ENCODE peak calls at places on chromosomes 16 and 17, in nine cellular contexts. M, V, F, C, K, U, Z, E and T are unnamed samples.

GRCh38 chr16:82784567-82784956 is 157.8 kb downstream of the CDH13 start:
- ATAC-seq in M (no peak), V (no peak), F (no peak), C (no peak), K (no peak), U (no peak), Z (no peak), E (no peak), T (no peak)

GRCh38 chr16:82634955-82635610 is 8.3 kb downstream of the CDH13 start:
- ATAC-seq in M (no peak), V (no peak), F (no peak), C (no peak), K (no peak), U (no peak), Z (no peak), E (no peak), T (no peak)

GRCh38 chr16:57479422-57480126 is 6.7 kb downstream of the DOK4 start:
- ATAC-seq in M (peak), V (peak), F (peak), C (no peak), K (peak), U (no peak), Z (peak), E (peak), T (peak)

GRCh38 chr16:66511615-66512500 is 38.1 kb downstream of the TK2 start:
- ATAC-seq in M (peak), V (no peak), F (peak), C (peak), K (peak), U (peak), Z (peak), E (peak), T (peak)

GRCh38 chr17:45311762-45312476 is 4.9 kb downstream of the MAP3K14 start:
- ATAC-seq in M (peak), V (peak), F (peak), C (peak), K (peak), U (no peak), Z (peak), E (no peak), T (no peak)

GRCh38 chr16:88927661-88928060 is 49.3 kb downstream of the CBFA2T3 start:
- ATAC-seq in M (no peak), V (no peak), F (no peak), C (no peak), K (no peak), U (no peak), Z (no peak), E (no peak), T (no peak)

GRCh38 chr16:80033783-80034468 is 433.4 kb upstream of the MAF start:
- ATAC-seq in M (no peak), V (no peak), F (no peak), C (no peak), K (no peak), U (no peak), Z (no peak), E (no peak), T (no peak)

GRCh38 chr16:22318690-22319358 is 21.6 kb downstream of the POLR3E start:
- ATAC-seq in M (peak), V (no peak), F (no peak), C (no peak), K (peak), U (peak), Z (peak), E (peak), T (no peak)

GRCh38 chr16:72877374-72878028 is 170.4 kb downstream of the ZFHX3 start:
- ATAC-seq in M (peak), V (peak), F (peak), C (peak), K (peak), U (peak), Z (peak), E (peak), T (peak)

GRCh38 chr17:78120971-78121800 is 7.4 kb downstream of the TMC6 start:
- ATAC-seq in M (no peak), V (no peak), F (no peak), C (no peak), K (no peak), U (no peak), Z (no peak), E (no peak), T (no peak)

GRCh38 chr17:45852535-45853297 is 8.0 kb downstream of the SPPL2C start:
- ATAC-seq in M (peak), V (peak), F (no peak), C (no peak), K (peak), U (peak), Z (peak), E (peak), T (no peak)

GRCh38 chr17:8953152-8953885 is 12.2 kb downstream of the PIK3R5 start:
- ATAC-seq in M (no peak), V (no peak), F (no peak), C (no peak), K (peak), U (no peak), Z (no peak), E (no peak), T (no peak)

GRCh38 chr16:983044-984030 is 1.8 kb downstream of the SOX8 start:
- ATAC-seq in M (peak), V (no peak), F (no peak), C (no peak), K (no peak), U (no peak), Z (no peak), E (no peak), T (no peak)

GRCh38 chr16:23709536-23709935 is 3.5 kb downstream of the ERN2 start:
- ATAC-seq in M (no peak), V (no peak), F (no peak), C (no peak), K (no peak), U (no peak), Z (no peak), E (no peak), T (no peak)

GRCh38 chr16:23710008-23710407 is 3.0 kb downstream of the ERN2 start:
- ATAC-seq in M (no peak), V (no peak), F (no peak), C (no peak), K (no peak), U (peak), Z (peak), E (no peak), T (no peak)

GRCh38 chr16:23711785-23712184 is 1.2 kb downstream of the ERN2 start:
- ATAC-seq in M (no peak), V (no peak), F (no peak), C (no peak), K (no peak), U (no peak), Z (no peak), E (no peak), T (no peak)

GRCh38 chr16:23710504-23710903 is 2.5 kb downstream of the ERN2 start:
- ATAC-seq in M (no peak), V (no peak), F (no peak), C (no peak), K (no peak), U (no peak), Z (no peak), E (no peak), T (no peak)

GRCh38 chr16:23712976-23713375 is at the start of gene ERN2:
- ATAC-seq in M (no peak), V (no peak), F (no peak), C (no peak), K (no peak), U (peak), Z (no peak), E (peak), T (no peak)
- TF ChIP-seq POLR2A in M (no peak), V (no peak), F (no peak), C (no peak), K (no peak), U (no peak), Z (no peak), E (no peak), T (no peak)

GRCh38 chr16:27424772-27425498 is 23.0 kb downstream of the IL21R start:
- ATAC-seq in M (no peak), V (no peak), F (no peak), C (no peak), K (no peak), U (no peak), Z (no peak), E (no peak), T (no peak)
- TF ChIP-seq POLR2A in M (no peak), V (no peak), F (no peak), C (no peak), K (no peak), U (no peak), Z (no peak), E (no peak), T (no peak)

GRCh38 chr17:81459224-81459623 is 53.4 kb downstream of the ACTG1 start:
- ATAC-seq in M (no peak), V (no peak), F (peak), C (no peak), K (peak), U (no peak), Z (no peak), E (no peak), T (peak)
- TF ChIP-seq POLR2A in M (no peak), V (no peak), F (no peak), C (no peak), K (no peak), U (no peak), Z (no peak), E (no peak), T (no peak)

GRCh38 chr16:49280861-49281331 is 742 bp downstream of the CBLN1 start:
- ATAC-seq in M (no peak), V (no peak), F (no peak), C (no peak), K (no peak), U (no peak), Z (no peak), E (no peak), T (no peak)

GRCh38 chr16:49281481-49281842 is at the start of gene CBLN1:
- ATAC-seq in M (no peak), V (no peak), F (no peak), C (no peak), K (no peak), U (no peak), Z (no peak), E (no peak), T (peak)

GRCh38 chr16:49283376-49284049 is 1.9 kb upstream of the CBLN1 start:
- ATAC-seq in M (no peak), V (no peak), F (no peak), C (no peak), K (no peak), U (no peak), Z (no peak), E (no peak), T (no peak)

GRCh38 chr16:49282690-49283375 is 1.2 kb upstream of the CBLN1 start:
- ATAC-seq in M (no peak), V (peak), F (no peak), C (no peak), K (peak), U (no peak), Z (no peak), E (no peak), T (no peak)

GRCh38 chr16:49281843-49282642 is 405 bp upstream of the CBLN1 start:
- ATAC-seq in M (peak), V (no peak), F (peak), C (peak), K (peak), U (peak), Z (no peak), E (peak), T (peak)
- TF ChIP-seq POLR2A in M (no peak), V (no peak), F (no peak), C (no peak), K (no peak), U (no peak), Z (no peak), E (no peak), T (no peak)

GRCh38 chr17:79796570-79797491 is at the start of gene CBX8:
- ATAC-seq in M (peak), V (peak), F (peak), C (peak), K (peak), U (peak), Z (peak), E (peak), T (peak)
- TF ChIP-seq POLR2A in M (peak), V (peak), F (no peak), C (peak), K (peak), U (peak), Z (peak), E (peak), T (no peak)